ENCODE peak calls at places on chromosomes 5 and 9, in five cellular contexts. Q, L, X, R and I are unnamed samples. For H3K4me1 and H3K36me3, the result is how much of the 10 kb centered on the place peaks cover.

GRCh38 chr5:128174951-128175350 is 91.4 kb downstream of the SLC12A2 start:
- DNase-seq in Q (no peak), L (no peak), X (no peak), R (no peak), I (no peak)

GRCh38 chr9:122468735-122469134 is 9.0 kb downstream of the OR1J1 start:
- DNase-seq in Q (no peak), L (no peak), X (no peak), R (no peak), I (no peak)

GRCh38 chr5:180670586-180671359 is 21.4 kb upstream of the FLT4 start:
- DNase-seq in Q (peak), L (no peak), X (no peak), R (no peak), I (peak)

GRCh38 chr9:85541876-85542275 is 199.9 kb downstream of the AGTPBP1 start:
- DNase-seq in Q (no peak), L (no peak), X (no peak), R (no peak), I (no peak)

GRCh38 chr5:148912714-148913398 is 86.4 kb downstream of the ADRB2 start:
- DNase-seq in Q (no peak), L (no peak), X (no peak), R (no peak), I (no peak)

GRCh38 chr9:33435821-33436277 is 11.5 kb downstream of the AQP3 start:
- DNase-seq in Q (no peak), L (no peak), X (no peak), R (no peak), I (no peak)

GRCh38 chr9:90830977-90831376 is 29.4 kb downstream of the SYK start:
- DNase-seq in Q (no peak), L (no peak), X (no peak), R (no peak), I (no peak)

GRCh38 chr9:6197330-6197729 is 18.3 kb upstream of the IL33 start:
- DNase-seq in Q (no peak), L (no peak), X (peak), R (no peak), I (no peak)

GRCh38 chr5:98543490-98543889 is 230.0 kb upstream of the RGMB start:
- DNase-seq in Q (no peak), L (no peak), X (no peak), R (no peak), I (no peak)

GRCh38 chr5:99032234-99033013 is 103.6 kb upstream of the CHD1 start:
- DNase-seq in Q (no peak), L (peak), X (peak), R (no peak), I (peak)

GRCh38 chr9:84255701-84256100 is 84.9 kb downstream of the SLC28A3 start:
- DNase-seq in Q (no peak), L (no peak), X (no peak), R (no peak), I (no peak)

GRCh38 chr9:27037499-27037898 is 32.0 kb upstream of the LRRC19 start:
- DNase-seq in Q (no peak), L (no peak), X (no peak), R (no peak), I (no peak)

GRCh38 chr5:159218595-159219023 is 9.3 kb upstream of the RNF145 start:
- DNase-seq in Q (no peak), L (no peak), X (no peak), R (no peak), I (no peak)

GRCh38 chr5:136089804-136090203 is 42.8 kb upstream of the SMAD5 start:
- DNase-seq in Q (no peak), L (no peak), X (peak), R (no peak), I (no peak)

GRCh38 chr9:136062657-136063439 is 32.2 kb downstream of the NACC2 start:
- DNase-seq in Q (no peak), L (no peak), X (no peak), R (no peak), I (no peak)

GRCh38 chr9:95750725-95751644 is 124.5 kb upstream of the ERCC6L2 start:
- DNase-seq in Q (peak), L (no peak), X (no peak), R (no peak), I (no peak)

GRCh38 chr5:95027775-95028174 is 257.1 kb downstream of the MCTP1 start:
- DNase-seq in Q (no peak), L (no peak), X (no peak), R (no peak), I (no peak)

GRCh38 chr9:97507585-97507984 is 6.1 kb downstream of the TMOD1 start:
- DNase-seq in Q (no peak), L (no peak), X (no peak), R (no peak), I (no peak)

GRCh38 chr9:136316271-136316751 is 11.0 kb upstream of the GPSM1 start:
- DNase-seq in Q (no peak), L (no peak), X (no peak), R (no peak), I (no peak)

GRCh38 chr5:111143910-111144309 is 51.8 kb downstream of the WDR36 start:
- DNase-seq in Q (no peak), L (peak), X (peak), R (no peak), I (no peak)

GRCh38 chr9:110256142-110256391 is 240 bp downstream of the TXN start:
- DNase-seq in Q (no peak), L (no peak), X (no peak), R (no peak), I (no peak)
- H3K4me1 ChIP-seq in Q (under half), L (under half), X (under half), R (under half), I (under half)

GRCh38 chr9:120845255-120845654 is 2.5 kb upstream of the PSMD5 start:
- DNase-seq in Q (no peak), L (no peak), X (no peak), R (no peak), I (no peak)

GRCh38 chr9:120839146-120839545 is 3.6 kb downstream of the PSMD5 start:
- DNase-seq in Q (no peak), L (no peak), X (no peak), R (no peak), I (no peak)

GRCh38 chr9:120846251-120846869 is 3.6 kb upstream of the PSMD5 start:
- DNase-seq in Q (peak), L (no peak), X (no peak), R (no peak), I (no peak)

GRCh38 chr9:120842685-120843485 is at the start of gene PSMD5:
- DNase-seq in Q (peak), L (peak), X (peak), R (peak), I (no peak)

DNA sequence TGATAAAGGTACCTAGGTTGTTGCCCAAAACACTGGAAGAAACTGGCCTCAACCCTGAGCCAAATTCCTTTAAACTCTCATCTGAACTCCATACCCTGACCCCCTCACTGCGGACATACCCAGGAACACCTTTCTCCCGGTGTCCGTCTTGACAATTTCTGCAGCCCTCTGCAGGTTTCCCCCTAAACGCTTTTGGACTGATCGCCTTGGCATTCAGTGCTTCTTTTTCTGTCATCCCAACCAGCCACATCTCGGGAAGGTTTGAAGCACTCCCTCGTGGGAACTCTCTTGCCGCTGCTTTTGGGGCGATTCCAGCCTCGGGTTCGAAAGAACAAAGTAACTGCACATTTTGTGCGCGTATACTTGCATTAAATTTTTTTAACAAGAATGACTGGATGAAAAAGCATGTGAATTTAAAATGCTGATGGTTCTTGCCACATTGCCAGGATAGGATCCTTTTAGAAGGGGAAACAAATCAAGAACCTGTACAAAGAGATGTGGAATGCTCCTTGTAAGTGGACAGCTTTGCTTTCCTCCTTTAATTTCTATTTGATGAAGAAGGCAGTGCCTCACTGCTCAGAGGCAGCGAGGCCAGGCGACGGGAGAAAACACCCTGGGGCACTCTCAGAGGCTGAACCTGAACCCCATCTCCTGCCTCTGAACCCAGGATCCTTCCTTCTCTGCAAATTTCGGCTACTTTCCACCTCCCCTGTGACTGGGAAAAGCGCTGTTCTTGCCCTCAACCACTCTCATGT is 615 bp downstream of the PSMD5 start:
- DNase-seq in Q (no peak), L (no peak), X (no peak), R (no peak), I (no peak)
- H3K4me3 ChIP-seq in Q (peak), L (peak), X (peak), R (peak), I (no peak)

GRCh38 chr9:130626249-130626982 is 38.0 kb upstream of the PRDM12 start:
- DNase-seq in Q (no peak), L (no peak), X (no peak), R (no peak), I (no peak)

GRCh38 chr9:130624154-130624553 is 40.2 kb upstream of the PRDM12 start:
- DNase-seq in Q (no peak), L (no peak), X (no peak), R (no peak), I (no peak)

GRCh38 chr9:130627896-130628792 is 36.2 kb upstream of the PRDM12 start:
- DNase-seq in Q (no peak), L (no peak), X (no peak), R (no peak), I (no peak)

GRCh38 chr9:130629443-130630090 is 34.8 kb upstream of the PRDM12 start:
- DNase-seq in Q (no peak), L (no peak), X (no peak), R (no peak), I (peak)

DNA sequence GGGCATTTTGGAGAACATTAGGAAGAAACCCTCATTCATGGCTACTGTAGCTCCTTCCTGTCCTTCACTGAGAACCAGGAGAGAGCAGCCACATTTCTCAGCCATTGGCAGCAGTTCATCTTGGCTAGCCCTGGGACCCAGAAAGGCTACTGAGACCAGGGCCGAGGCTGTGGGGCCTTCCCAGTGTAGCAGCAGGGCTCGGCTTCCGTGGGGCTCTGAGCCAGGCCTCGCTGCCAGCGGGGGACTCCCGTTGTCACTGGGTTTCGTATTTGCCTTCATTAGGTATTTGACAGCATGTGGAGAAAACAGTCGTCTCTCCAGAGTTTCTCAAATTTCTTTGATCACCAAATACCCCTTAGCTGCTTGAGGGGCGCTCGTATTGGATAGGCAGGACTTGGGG is 37.3 kb upstream of the PRDM12 start:
- DNase-seq in Q (no peak), L (no peak), X (no peak), R (no peak), I (no peak)
- H3K36me3 ChIP-seq in Q (half or more), L (under half), X (under half), R (under half), I (half or more)

DNA sequence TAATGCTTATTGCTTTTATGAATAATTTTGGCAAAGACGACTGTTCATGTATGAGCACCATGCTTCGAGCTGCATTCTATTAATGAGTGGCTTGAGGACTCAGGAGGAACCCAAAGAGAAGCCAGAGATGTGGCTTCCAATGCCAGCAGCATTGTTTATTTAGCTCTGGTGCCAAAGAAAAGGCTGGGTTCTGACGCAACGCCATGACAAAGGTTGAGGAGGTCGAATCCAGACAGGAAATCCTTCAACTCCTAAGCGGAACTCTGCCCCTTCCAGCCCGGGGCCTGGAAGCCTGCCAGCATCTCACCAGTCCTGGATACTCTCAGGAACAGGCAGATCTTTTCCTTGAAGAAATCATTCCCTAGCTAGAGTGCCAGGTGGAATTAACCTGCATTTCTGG is 104.4 kb downstream of the ARHGAP26 start:
- DNase-seq in Q (no peak), L (peak), X (peak), R (peak), I (no peak)
- H3K4me1 ChIP-seq in Q (under half), L (under half), X (under half), R (under half), I (under half)

GRCh38 chr5:133599600-133599999 is 12.7 kb downstream of the FSTL4 start:
- DNase-seq in Q (no peak), L (no peak), X (no peak), R (no peak), I (no peak)
- H3K4me3 ChIP-seq in Q (no peak), L (no peak), X (no peak), R (no peak), I (no peak)

DNA sequence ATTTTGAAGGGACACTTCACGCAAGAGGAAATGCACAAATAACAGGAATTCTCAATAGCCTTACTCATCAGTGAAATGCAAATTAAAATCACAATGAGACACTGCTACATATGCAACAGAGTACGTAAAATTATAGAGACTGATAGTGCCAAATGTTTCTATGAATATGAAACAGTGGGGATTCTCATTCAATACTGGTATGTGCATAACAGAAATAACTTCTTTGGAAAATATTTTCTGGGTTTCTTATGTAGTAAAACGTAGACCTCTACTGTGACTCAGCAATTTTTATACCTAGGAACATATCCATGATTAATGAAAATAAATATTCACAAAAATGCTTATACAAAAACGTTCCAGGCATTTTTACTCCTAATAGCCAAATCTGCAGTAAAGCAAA is 1625.2 kb downstream of the MAT2B start:
- DNase-seq in Q (no peak), L (no peak), X (no peak), R (no peak), I (no peak)
- H3K36me3 ChIP-seq in Q (under half), L (under half), X (under half), R (under half), I (under half)

GRCh38 chr5:173893192-173893561 is 5.0 kb downstream of the CPEB4 start:
- DNase-seq in Q (no peak), L (no peak), X (no peak), R (no peak), I (no peak)
- H3K4me1 ChIP-seq in Q (under half), L (under half), X (under half), R (under half), I (under half)

GRCh38 chr5:88660326-88660946 is 222.5 kb downstream of the MEF2C start:
- DNase-seq in Q (no peak), L (no peak), X (no peak), R (peak), I (no peak)
- H3K4me3 ChIP-seq in Q (no peak), L (peak), X (no peak), R (no peak), I (peak)